ENCODE peak calls at places on chromosomes 2 and 18, in seven cellular contexts. K is fibroblast of lung; L is tibial artery; Q is naive thymus-derived CD4-positive, alpha-beta T cell; B is IMR-90; P is endodermal cell; G is esophagus squamous epithelium. N is an unnamed sample.

GRCh38 chr18:22223263-22223960 is 54.0 kb downstream of the GATA6 start:
- DNase-seq in B (peak; percentile 95), Q (no peak), G (no peak), K (peak; percentile 97), P (peak; percentile 85), L (peak; percentile 95), N (no peak)

GRCh38 chr18:49186242-49186641 is 235.5 kb upstream of the SMAD7 start:
- DNase-seq in G (no peak), B (no peak), K (peak; percentile 36), Q (no peak), P (no peak), L (no peak), N (no peak)

GRCh38 chr2:84290537-84290936 is 168.5 kb downstream of the SUCLG1 start:
- DNase-seq in P (no peak), L (no peak), G (no peak), K (no peak), B (no peak), Q (no peak), N (peak; percentile 86)

GRCh38 chr2:198639580-198639979 is 818.2 kb downstream of the SATB2 start:
- DNase-seq in Q (no peak), P (no peak), B (no peak), G (no peak), L (no peak), K (no peak), N (no peak)

GRCh38 chr18:50870138-50870845 is 8.6 kb upstream of the ME2 start:
- DNase-seq in P (no peak), L (no peak), B (peak; percentile 73), Q (no peak), K (peak; percentile 85), G (no peak), N (no peak)

GRCh38 chr2:10016001-10016801 is 27.1 kb upstream of the KLF11 start:
- DNase-seq in L (peak; percentile 62), Q (no peak), B (no peak), P (no peak), G (no peak), K (no peak), N (no peak)

GRCh38 chr2:20149703-20150030 is 75.3 kb downstream of the SDC1 start:
- DNase-seq in L (no peak), K (no peak), B (no peak), G (no peak), P (peak; percentile 36), Q (no peak), N (no peak)

GRCh38 chr2:113226462-113226861 is 52.3 kb downstream of the PAX8 start:
- DNase-seq in L (no peak), Q (no peak), P (no peak), G (no peak), B (no peak), K (no peak), N (no peak)

GRCh38 chr18:78528437-78529228 is 451.0 kb upstream of the SALL3 start:
- DNase-seq in K (no peak), B (no peak), L (no peak), G (no peak), P (no peak), Q (no peak), N (no peak)

GRCh38 chr18:3319894-3320438 is 58.0 kb downstream of the MYL12B start:
- DNase-seq in P (no peak), B (no peak), L (no peak), K (no peak), G (no peak), Q (no peak), N (no peak)

GRCh38 chr2:187009483-187010239 is 160.7 kb upstream of the ZSWIM2 start:
- DNase-seq in G (no peak), Q (no peak), L (no peak), K (no peak), P (no peak), B (no peak), N (no peak)

GRCh38 chr2:236168110-236169067 is at the start of gene GBX2:
- DNase-seq in G (no peak), L (no peak), B (peak; percentile 17), K (peak; percentile 69), P (peak; percentile 97), Q (no peak), N (no peak)

DNA sequence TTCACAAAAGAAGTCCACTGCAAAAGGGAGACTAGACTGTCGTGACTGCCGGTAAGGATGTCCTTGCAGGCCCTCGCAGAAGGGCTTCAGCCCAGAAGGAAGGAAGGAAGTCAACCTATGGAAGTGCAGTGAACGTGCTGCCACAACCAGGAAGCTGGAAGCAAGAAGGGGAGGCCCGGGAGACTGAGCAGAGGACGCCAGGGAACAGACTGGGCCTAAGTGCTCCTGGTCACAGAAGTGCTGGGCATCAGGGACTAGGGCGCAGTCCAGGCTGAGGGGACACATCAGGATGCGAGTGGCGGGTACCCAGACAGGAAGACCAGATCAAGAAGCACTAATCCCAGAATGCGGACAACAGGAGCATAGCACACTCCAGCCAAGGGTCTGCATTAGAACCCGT is 78.8 kb downstream of the PIEZO2 start:
- DNase-seq in Q (no peak), B (no peak), P (no peak), L (no peak), K (no peak), G (no peak), N (no peak)
- H3K4me3 ChIP-seq in Q (no peak overlapping the region), B (no peak overlapping the region), P (no peak overlapping the region), L (no peak overlapping the region), K (no peak overlapping the region), G (no peak overlapping the region), N (no peak overlapping the region)

GRCh38 chr18:58447342-58448190 is 181.3 kb downstream of the ALPK2 start:
- DNase-seq in B (peak; percentile 36), G (no peak), K (peak; percentile 20), Q (no peak), P (peak; percentile 57), L (no peak), N (no peak)
- H3K4me3 ChIP-seq in B (no peak overlapping the region), G (no peak overlapping the region), K (no peak overlapping the region), Q (no peak overlapping the region), P (no peak overlapping the region), L (no peak overlapping the region), N (no peak overlapping the region)

DNA sequence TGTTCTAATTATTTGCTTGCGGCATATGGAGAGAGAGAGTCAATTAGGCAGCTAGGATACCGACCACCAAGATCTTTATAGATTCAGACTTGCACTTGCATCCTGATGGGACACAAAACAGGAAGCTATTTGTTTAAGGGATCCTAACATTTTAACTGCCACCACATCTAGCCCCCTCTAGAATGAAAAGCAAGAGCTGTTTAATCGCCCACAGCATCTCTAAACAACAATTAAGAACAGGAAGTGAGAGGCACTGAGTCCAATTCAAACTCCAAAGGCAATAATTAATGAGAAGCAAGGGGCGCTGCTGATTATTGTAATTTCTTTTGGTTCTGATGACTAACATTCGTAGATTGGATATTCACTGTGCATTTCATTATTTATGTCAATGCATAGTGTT is 182.1 kb upstream of the LINC00305 start:
- DNase-seq in B (no peak), G (no peak), Q (no peak), L (no peak), P (no peak), K (no peak), N (no peak)
- H3K4me3 ChIP-seq in B (no peak overlapping the region), G (no peak overlapping the region), Q (no peak overlapping the region), L (no peak overlapping the region), P (no peak overlapping the region), K (no peak overlapping the region), N (no peak overlapping the region)

GRCh38 chr2:12055219-12055618 is 308.8 kb downstream of the LPIN1 start:
- DNase-seq in P (no peak), K (no peak), B (no peak), L (no peak), Q (no peak), G (no peak), N (no peak)
- H3K4me3 ChIP-seq in P (no peak overlapping the region), K (no peak overlapping the region), B (no peak overlapping the region), L (no peak overlapping the region), Q (no peak overlapping the region), G (no peak overlapping the region), N (no peak overlapping the region)

GRCh38 chr18:40210696-40211095 is 1744.3 kb upstream of the PIK3C3 start:
- DNase-seq in L (no peak), Q (no peak), P (no peak), B (no peak), K (no peak), G (no peak), N (no peak)

GRCh38 chr18:40208951-40209350 is 1746.1 kb upstream of the PIK3C3 start:
- DNase-seq in L (no peak), P (no peak), K (no peak), Q (no peak), G (no peak), B (no peak), N (no peak)
- H3K4me3 ChIP-seq in L (no peak overlapping the region), P (no peak overlapping the region), K (no peak overlapping the region), Q (no peak overlapping the region), G (no peak overlapping the region), B (no peak overlapping the region), N (no peak overlapping the region)